ENCODE peak calls at places on chromosomes 4 and X, in ten cellular contexts. One of them, this sample, is unnamed.
A peak's percentile ranks its signal among the peaks of the same experiment; 100 is the strongest.

GRCh38 chrX:45274576-45274975 is 73.9 kb upstream of the DIPK2B start:
- DNase-seq in omental fat pad: no peak
- DNase-seq in effector CD4-positive, alpha-beta T cell: no peak
- DNase-seq in activated T-helper 9 cell treated with anti-CD3 and anti-CD28 coated beads, Interleukin-2, amount 50 U/mL, for 16 hours: no peak
- DNase-seq in HepG2: no peak
- DNase-seq in cerebellum: no peak
- DNase-seq in SHP77: no peak
- DNase-seq in fibroblast of pulmonary artery: peak; percentile 19
- DNase-seq in stimulated activated CD4-positive, alpha-beta T cell treated with anti-CD3 and anti-CD28 coated beads, Interleukin-1b, Interleukin-23, amount 100 ng/mL, for 1 hour: no peak
- DNase-seq in cardiac muscle cell: no peak
- DNase-seq in this sample: no peak

GRCh38 chrX:82677281-82677680 is 830.8 kb upstream of the POU3F4 start:
- DNase-seq in omental fat pad: no peak
- DNase-seq in effector CD4-positive, alpha-beta T cell: no peak
- DNase-seq in activated T-helper 9 cell treated with anti-CD3 and anti-CD28 coated beads, Interleukin-2, amount 50 U/mL, for 16 hours: no peak
- DNase-seq in HepG2: no peak
- DNase-seq in cerebellum: no peak
- DNase-seq in SHP77: no peak
- DNase-seq in fibroblast of pulmonary artery: no peak
- DNase-seq in stimulated activated CD4-positive, alpha-beta T cell treated with anti-CD3 and anti-CD28 coated beads, Interleukin-1b, Interleukin-23, amount 100 ng/mL, for 1 hour: no peak
- DNase-seq in cardiac muscle cell: no peak
- DNase-seq in this sample: no peak

GRCh38 chr4:126513596-126513995 is 1119.2 kb upstream of the INTU start:
- DNase-seq in omental fat pad: no peak
- DNase-seq in effector CD4-positive, alpha-beta T cell: no peak
- DNase-seq in activated T-helper 9 cell treated with anti-CD3 and anti-CD28 coated beads, Interleukin-2, amount 50 U/mL, for 16 hours: no peak
- DNase-seq in HepG2: no peak
- DNase-seq in cerebellum: no peak
- DNase-seq in SHP77: no peak
- DNase-seq in fibroblast of pulmonary artery: peak; percentile 8
- DNase-seq in stimulated activated CD4-positive, alpha-beta T cell treated with anti-CD3 and anti-CD28 coated beads, Interleukin-1b, Interleukin-23, amount 100 ng/mL, for 1 hour: no peak
- DNase-seq in cardiac muscle cell: peak; percentile 5
- DNase-seq in this sample: no peak

GRCh38 chr4:127634181-127634580 is 1.4 kb downstream of the INTU start:
- DNase-seq in omental fat pad: no peak
- DNase-seq in effector CD4-positive, alpha-beta T cell: no peak
- DNase-seq in activated T-helper 9 cell treated with anti-CD3 and anti-CD28 coated beads, Interleukin-2, amount 50 U/mL, for 16 hours: no peak
- DNase-seq in HepG2: no peak
- DNase-seq in cerebellum: no peak
- DNase-seq in SHP77: no peak
- DNase-seq in fibroblast of pulmonary artery: peak; percentile 77
- DNase-seq in stimulated activated CD4-positive, alpha-beta T cell treated with anti-CD3 and anti-CD28 coated beads, Interleukin-1b, Interleukin-23, amount 100 ng/mL, for 1 hour: no peak
- DNase-seq in cardiac muscle cell: no peak
- DNase-seq in this sample: no peak

GRCh38 chrX:118221733-118222132 is 105.1 kb upstream of the KLHL13 start:
- DNase-seq in omental fat pad: no peak
- DNase-seq in effector CD4-positive, alpha-beta T cell: no peak
- DNase-seq in activated T-helper 9 cell treated with anti-CD3 and anti-CD28 coated beads, Interleukin-2, amount 50 U/mL, for 16 hours: no peak
- DNase-seq in HepG2: no peak
- DNase-seq in cerebellum: no peak
- DNase-seq in SHP77: no peak
- DNase-seq in fibroblast of pulmonary artery: peak; percentile 1
- DNase-seq in stimulated activated CD4-positive, alpha-beta T cell treated with anti-CD3 and anti-CD28 coated beads, Interleukin-1b, Interleukin-23, amount 100 ng/mL, for 1 hour: no peak
- DNase-seq in cardiac muscle cell: no peak
- DNase-seq in this sample: no peak

GRCh38 chr4:109499513-109499912 is 60.5 kb upstream of the MCUB start:
- DNase-seq in omental fat pad: no peak
- DNase-seq in effector CD4-positive, alpha-beta T cell: no peak
- DNase-seq in activated T-helper 9 cell treated with anti-CD3 and anti-CD28 coated beads, Interleukin-2, amount 50 U/mL, for 16 hours: no peak
- DNase-seq in HepG2: no peak
- DNase-seq in cerebellum: no peak
- DNase-seq in SHP77: no peak
- DNase-seq in fibroblast of pulmonary artery: no peak
- DNase-seq in stimulated activated CD4-positive, alpha-beta T cell treated with anti-CD3 and anti-CD28 coated beads, Interleukin-1b, Interleukin-23, amount 100 ng/mL, for 1 hour: no peak
- DNase-seq in cardiac muscle cell: no peak
- DNase-seq in this sample: no peak

GRCh38 chrX:115940888-115941332 is 229.6 kb upstream of the AGTR2 start:
- DNase-seq in omental fat pad: peak; percentile 42
- DNase-seq in effector CD4-positive, alpha-beta T cell: peak; percentile 27
- DNase-seq in activated T-helper 9 cell treated with anti-CD3 and anti-CD28 coated beads, Interleukin-2, amount 50 U/mL, for 16 hours: no peak
- DNase-seq in HepG2: peak; percentile 83
- DNase-seq in cerebellum: peak; percentile 65
- DNase-seq in SHP77: no peak
- DNase-seq in fibroblast of pulmonary artery: peak; percentile 6
- DNase-seq in stimulated activated CD4-positive, alpha-beta T cell treated with anti-CD3 and anti-CD28 coated beads, Interleukin-1b, Interleukin-23, amount 100 ng/mL, for 1 hour: no peak
- DNase-seq in cardiac muscle cell: peak; percentile 27
- DNase-seq in this sample: no peak

GRCh38 chr4:47531954-47532321 is 46.9 kb downstream of the ATP10D start:
- DNase-seq in omental fat pad: no peak
- DNase-seq in effector CD4-positive, alpha-beta T cell: no peak
- DNase-seq in activated T-helper 9 cell treated with anti-CD3 and anti-CD28 coated beads, Interleukin-2, amount 50 U/mL, for 16 hours: no peak
- DNase-seq in HepG2: no peak
- DNase-seq in cerebellum: peak; percentile 2
- DNase-seq in SHP77: no peak
- DNase-seq in fibroblast of pulmonary artery: no peak
- DNase-seq in stimulated activated CD4-positive, alpha-beta T cell treated with anti-CD3 and anti-CD28 coated beads, Interleukin-1b, Interleukin-23, amount 100 ng/mL, for 1 hour: no peak
- DNase-seq in cardiac muscle cell: no peak
- DNase-seq in this sample: no peak

GRCh38 chrX:23789386-23790146 is 6.6 kb downstream of the SAT1 start:
- DNase-seq in omental fat pad: no peak
- DNase-seq in effector CD4-positive, alpha-beta T cell: no peak
- DNase-seq in activated T-helper 9 cell treated with anti-CD3 and anti-CD28 coated beads, Interleukin-2, amount 50 U/mL, for 16 hours: no peak
- DNase-seq in HepG2: no peak
- DNase-seq in cerebellum: peak; percentile 53
- DNase-seq in SHP77: no peak
- DNase-seq in fibroblast of pulmonary artery: no peak
- DNase-seq in stimulated activated CD4-positive, alpha-beta T cell treated with anti-CD3 and anti-CD28 coated beads, Interleukin-1b, Interleukin-23, amount 100 ng/mL, for 1 hour: no peak
- DNase-seq in cardiac muscle cell: no peak
- DNase-seq in this sample: no peak

GRCh38 chr4:107862658-107863057 is 37.9 kb downstream of the SGMS2 start:
- DNase-seq in omental fat pad: no peak
- DNase-seq in effector CD4-positive, alpha-beta T cell: no peak
- DNase-seq in activated T-helper 9 cell treated with anti-CD3 and anti-CD28 coated beads, Interleukin-2, amount 50 U/mL, for 16 hours: no peak
- DNase-seq in HepG2: peak; percentile 5
- DNase-seq in cerebellum: no peak
- DNase-seq in SHP77: no peak
- DNase-seq in fibroblast of pulmonary artery: peak; percentile 87
- DNase-seq in stimulated activated CD4-positive, alpha-beta T cell treated with anti-CD3 and anti-CD28 coated beads, Interleukin-1b, Interleukin-23, amount 100 ng/mL, for 1 hour: no peak
- DNase-seq in cardiac muscle cell: no peak
- DNase-seq in this sample: no peak

GRCh38 chr4:140928880-140929279 is 172.7 kb upstream of the TBC1D9 start:
- DNase-seq in omental fat pad: no peak
- DNase-seq in effector CD4-positive, alpha-beta T cell: no peak
- DNase-seq in activated T-helper 9 cell treated with anti-CD3 and anti-CD28 coated beads, Interleukin-2, amount 50 U/mL, for 16 hours: no peak
- DNase-seq in HepG2: no peak
- DNase-seq in cerebellum: no peak
- DNase-seq in SHP77: no peak
- DNase-seq in fibroblast of pulmonary artery: no peak
- DNase-seq in stimulated activated CD4-positive, alpha-beta T cell treated with anti-CD3 and anti-CD28 coated beads, Interleukin-1b, Interleukin-23, amount 100 ng/mL, for 1 hour: no peak
- DNase-seq in cardiac muscle cell: no peak
- DNase-seq in this sample: no peak

GRCh38 chr4:182492456-182492855 is 249.3 kb downstream of the TENM3 start:
- DNase-seq in omental fat pad: no peak
- DNase-seq in effector CD4-positive, alpha-beta T cell: no peak
- DNase-seq in activated T-helper 9 cell treated with anti-CD3 and anti-CD28 coated beads, Interleukin-2, amount 50 U/mL, for 16 hours: no peak
- DNase-seq in HepG2: no peak
- DNase-seq in cerebellum: peak; percentile 7
- DNase-seq in SHP77: no peak
- DNase-seq in fibroblast of pulmonary artery: peak; percentile 41
- DNase-seq in stimulated activated CD4-positive, alpha-beta T cell treated with anti-CD3 and anti-CD28 coated beads, Interleukin-1b, Interleukin-23, amount 100 ng/mL, for 1 hour: no peak
- DNase-seq in cardiac muscle cell: no peak
- DNase-seq in this sample: no peak

GRCh38 chr4:153345011-153345981 is 808 bp downstream of the MND1 start:
- DNase-seq in omental fat pad: no peak
- DNase-seq in effector CD4-positive, alpha-beta T cell: peak; percentile 31
- DNase-seq in activated T-helper 9 cell treated with anti-CD3 and anti-CD28 coated beads, Interleukin-2, amount 50 U/mL, for 16 hours: peak; percentile 15
- DNase-seq in HepG2: peak; percentile 64
- DNase-seq in cerebellum: peak; percentile 10
- DNase-seq in SHP77: peak; percentile 31
- DNase-seq in fibroblast of pulmonary artery: peak; percentile 62
- DNase-seq in stimulated activated CD4-positive, alpha-beta T cell treated with anti-CD3 and anti-CD28 coated beads, Interleukin-1b, Interleukin-23, amount 100 ng/mL, for 1 hour: peak; percentile 7
- DNase-seq in cardiac muscle cell: peak; percentile 53
- DNase-seq in this sample: peak; percentile 33

GRCh38 chr4:108170729-108171540 is 2.2 kb upstream of the LEF1 start:
- DNase-seq in omental fat pad: no peak
- DNase-seq in effector CD4-positive, alpha-beta T cell: no peak
- DNase-seq in activated T-helper 9 cell treated with anti-CD3 and anti-CD28 coated beads, Interleukin-2, amount 50 U/mL, for 16 hours: no peak
- DNase-seq in HepG2: no peak
- DNase-seq in cerebellum: no peak
- DNase-seq in SHP77: no peak
- DNase-seq in fibroblast of pulmonary artery: no peak
- DNase-seq in stimulated activated CD4-positive, alpha-beta T cell treated with anti-CD3 and anti-CD28 coated beads, Interleukin-1b, Interleukin-23, amount 100 ng/mL, for 1 hour: no peak
- DNase-seq in cardiac muscle cell: peak; percentile 31
- DNase-seq in this sample: no peak

GRCh38 chrX:47574096-47574553 is 8.1 kb upstream of the TIMP1 start:
- DNase-seq in omental fat pad: no peak
- DNase-seq in effector CD4-positive, alpha-beta T cell: no peak
- DNase-seq in activated T-helper 9 cell treated with anti-CD3 and anti-CD28 coated beads, Interleukin-2, amount 50 U/mL, for 16 hours: no peak
- DNase-seq in HepG2: no peak
- DNase-seq in cerebellum: no peak
- DNase-seq in SHP77: no peak
- DNase-seq in fibroblast of pulmonary artery: no peak
- DNase-seq in stimulated activated CD4-positive, alpha-beta T cell treated with anti-CD3 and anti-CD28 coated beads, Interleukin-1b, Interleukin-23, amount 100 ng/mL, for 1 hour: no peak
- DNase-seq in cardiac muscle cell: peak; percentile 30
- DNase-seq in this sample: no peak

GRCh38 chrX:109732319-109732779 is 708 bp downstream of the ACSL4 start:
- DNase-seq in omental fat pad: no peak
- DNase-seq in effector CD4-positive, alpha-beta T cell: no peak
- DNase-seq in activated T-helper 9 cell treated with anti-CD3 and anti-CD28 coated beads, Interleukin-2, amount 50 U/mL, for 16 hours: no peak
- DNase-seq in HepG2: no peak
- DNase-seq in cerebellum: peak; percentile 4
- DNase-seq in SHP77: no peak
- DNase-seq in fibroblast of pulmonary artery: peak; percentile 60
- DNase-seq in stimulated activated CD4-positive, alpha-beta T cell treated with anti-CD3 and anti-CD28 coated beads, Interleukin-1b, Interleukin-23, amount 100 ng/mL, for 1 hour: no peak
- DNase-seq in cardiac muscle cell: peak; percentile 15
- DNase-seq in this sample: peak; percentile 3

GRCh38 chr4:125505637-125506036 is 190.9 kb downstream of the FAT4 start:
- DNase-seq in omental fat pad: no peak
- DNase-seq in effector CD4-positive, alpha-beta T cell: no peak
- DNase-seq in activated T-helper 9 cell treated with anti-CD3 and anti-CD28 coated beads, Interleukin-2, amount 50 U/mL, for 16 hours: no peak
- DNase-seq in HepG2: no peak
- DNase-seq in cerebellum: no peak
- DNase-seq in SHP77: no peak
- DNase-seq in fibroblast of pulmonary artery: no peak
- DNase-seq in stimulated activated CD4-positive, alpha-beta T cell treated with anti-CD3 and anti-CD28 coated beads, Interleukin-1b, Interleukin-23, amount 100 ng/mL, for 1 hour: no peak
- DNase-seq in cardiac muscle cell: no peak
- DNase-seq in this sample: no peak

GRCh38 chrX:39309721-39310152 is 508.5 kb downstream of the MID1IP1 start:
- DNase-seq in omental fat pad: no peak
- DNase-seq in effector CD4-positive, alpha-beta T cell: peak; percentile 45
- DNase-seq in activated T-helper 9 cell treated with anti-CD3 and anti-CD28 coated beads, Interleukin-2, amount 50 U/mL, for 16 hours: no peak
- DNase-seq in HepG2: no peak
- DNase-seq in cerebellum: no peak
- DNase-seq in SHP77: no peak
- DNase-seq in fibroblast of pulmonary artery: peak; percentile 46
- DNase-seq in stimulated activated CD4-positive, alpha-beta T cell treated with anti-CD3 and anti-CD28 coated beads, Interleukin-1b, Interleukin-23, amount 100 ng/mL, for 1 hour: no peak
- DNase-seq in cardiac muscle cell: no peak
- DNase-seq in this sample: peak; percentile 58

GRCh38 chrX:152600853-152601635 is 36.7 kb upstream of the GABRQ start:
- DNase-seq in omental fat pad: no peak
- DNase-seq in effector CD4-positive, alpha-beta T cell: no peak
- DNase-seq in activated T-helper 9 cell treated with anti-CD3 and anti-CD28 coated beads, Interleukin-2, amount 50 U/mL, for 16 hours: no peak
- DNase-seq in HepG2: no peak
- DNase-seq in cerebellum: no peak
- DNase-seq in SHP77: no peak
- DNase-seq in fibroblast of pulmonary artery: no peak
- DNase-seq in stimulated activated CD4-positive, alpha-beta T cell treated with anti-CD3 and anti-CD28 coated beads, Interleukin-1b, Interleukin-23, amount 100 ng/mL, for 1 hour: no peak
- DNase-seq in cardiac muscle cell: peak; percentile 17
- DNase-seq in this sample: no peak

GRCh38 chr4:157184300-157184699 is 36.2 kb upstream of the GRIA2 start:
- DNase-seq in omental fat pad: no peak
- DNase-seq in effector CD4-positive, alpha-beta T cell: no peak
- DNase-seq in activated T-helper 9 cell treated with anti-CD3 and anti-CD28 coated beads, Interleukin-2, amount 50 U/mL, for 16 hours: no peak
- DNase-seq in HepG2: no peak
- DNase-seq in cerebellum: no peak
- DNase-seq in SHP77: no peak
- DNase-seq in fibroblast of pulmonary artery: no peak
- DNase-seq in stimulated activated CD4-positive, alpha-beta T cell treated with anti-CD3 and anti-CD28 coated beads, Interleukin-1b, Interleukin-23, amount 100 ng/mL, for 1 hour: no peak
- DNase-seq in cardiac muscle cell: no peak
- DNase-seq in this sample: no peak

GRCh38 chrX:18793601-18794089 is 86.2 kb downstream of the PPEF1 start:
- DNase-seq in omental fat pad: no peak
- DNase-seq in effector CD4-positive, alpha-beta T cell: no peak
- DNase-seq in activated T-helper 9 cell treated with anti-CD3 and anti-CD28 coated beads, Interleukin-2, amount 50 U/mL, for 16 hours: no peak
- DNase-seq in HepG2: peak; percentile 1
- DNase-seq in cerebellum: no peak
- DNase-seq in SHP77: no peak
- DNase-seq in fibroblast of pulmonary artery: no peak
- DNase-seq in stimulated activated CD4-positive, alpha-beta T cell treated with anti-CD3 and anti-CD28 coated beads, Interleukin-1b, Interleukin-23, amount 100 ng/mL, for 1 hour: no peak
- DNase-seq in cardiac muscle cell: no peak
- DNase-seq in this sample: no peak

GRCh38 chr4:171954650-171955049 is 141.4 kb downstream of the GALNTL6 start:
- DNase-seq in omental fat pad: no peak
- DNase-seq in effector CD4-positive, alpha-beta T cell: no peak
- DNase-seq in activated T-helper 9 cell treated with anti-CD3 and anti-CD28 coated beads, Interleukin-2, amount 50 U/mL, for 16 hours: no peak
- DNase-seq in HepG2: no peak
- DNase-seq in cerebellum: no peak
- DNase-seq in SHP77: no peak
- DNase-seq in fibroblast of pulmonary artery: no peak
- DNase-seq in stimulated activated CD4-positive, alpha-beta T cell treated with anti-CD3 and anti-CD28 coated beads, Interleukin-1b, Interleukin-23, amount 100 ng/mL, for 1 hour: no peak
- DNase-seq in cardiac muscle cell: peak; percentile 42
- DNase-seq in this sample: no peak

GRCh38 chr4:10582059-10582686 is 102.4 kb downstream of the CLNK start:
- DNase-seq in omental fat pad: no peak
- DNase-seq in effector CD4-positive, alpha-beta T cell: no peak
- DNase-seq in activated T-helper 9 cell treated with anti-CD3 and anti-CD28 coated beads, Interleukin-2, amount 50 U/mL, for 16 hours: no peak
- DNase-seq in HepG2: peak; percentile 12
- DNase-seq in cerebellum: peak; percentile 58
- DNase-seq in SHP77: no peak
- DNase-seq in fibroblast of pulmonary artery: peak; percentile 79
- DNase-seq in stimulated activated CD4-positive, alpha-beta T cell treated with anti-CD3 and anti-CD28 coated beads, Interleukin-1b, Interleukin-23, amount 100 ng/mL, for 1 hour: no peak
- DNase-seq in cardiac muscle cell: peak; percentile 60
- DNase-seq in this sample: peak; percentile 32

GRCh38 chr4:151313306-151314028 is 11.9 kb downstream of the SH3D19 start:
- DNase-seq in omental fat pad: no peak
- DNase-seq in effector CD4-positive, alpha-beta T cell: no peak
- DNase-seq in activated T-helper 9 cell treated with anti-CD3 and anti-CD28 coated beads, Interleukin-2, amount 50 U/mL, for 16 hours: no peak
- DNase-seq in HepG2: peak; percentile 18
- DNase-seq in cerebellum: no peak
- DNase-seq in SHP77: no peak
- DNase-seq in fibroblast of pulmonary artery: no peak
- DNase-seq in stimulated activated CD4-positive, alpha-beta T cell treated with anti-CD3 and anti-CD28 coated beads, Interleukin-1b, Interleukin-23, amount 100 ng/mL, for 1 hour: no peak
- DNase-seq in cardiac muscle cell: no peak
- DNase-seq in this sample: no peak

GRCh38 chr4:10032625-10033024 is 11.3 kb upstream of the SLC2A9 start:
- DNase-seq in omental fat pad: no peak
- DNase-seq in effector CD4-positive, alpha-beta T cell: no peak
- DNase-seq in activated T-helper 9 cell treated with anti-CD3 and anti-CD28 coated beads, Interleukin-2, amount 50 U/mL, for 16 hours: no peak
- DNase-seq in HepG2: peak; percentile 73
- DNase-seq in cerebellum: no peak
- DNase-seq in SHP77: no peak
- DNase-seq in fibroblast of pulmonary artery: peak; percentile 91
- DNase-seq in stimulated activated CD4-positive, alpha-beta T cell treated with anti-CD3 and anti-CD28 coated beads, Interleukin-1b, Interleukin-23, amount 100 ng/mL, for 1 hour: no peak
- DNase-seq in cardiac muscle cell: no peak
- DNase-seq in this sample: no peak

GRCh38 chr4:49032440-49033161 is 46.5 kb downstream of the CWH43 start:
- DNase-seq in omental fat pad: no peak
- DNase-seq in effector CD4-positive, alpha-beta T cell: no peak
- DNase-seq in activated T-helper 9 cell treated with anti-CD3 and anti-CD28 coated beads, Interleukin-2, amount 50 U/mL, for 16 hours: no peak
- DNase-seq in HepG2: peak; percentile 31
- DNase-seq in cerebellum: peak; percentile 10
- DNase-seq in SHP77: no peak
- DNase-seq in fibroblast of pulmonary artery: peak; percentile 41
- DNase-seq in stimulated activated CD4-positive, alpha-beta T cell treated with anti-CD3 and anti-CD28 coated beads, Interleukin-1b, Interleukin-23, amount 100 ng/mL, for 1 hour: no peak
- DNase-seq in cardiac muscle cell: no peak
- DNase-seq in this sample: no peak

This sample was measured in naive thymus-derived CD8-positive, alpha-beta T cell.